ENCODE peak calls at places on chromosome 20, in six cellular contexts. I is neural crest cell; W is mucosa of gallbladder; Y is B cell; C is stimulated activated CD8-positive, alpha-beta memory T cell treated with anti-CD3 and anti-CD28 coated beads, Interleukin-15, amount 100 ng/mL, for 4 hours; N is RKO. B is an unnamed sample.

GRCh38 chr20:54148947-54149764 is 24.6 kb downstream of the CYP24A1 start:
- DNase-seq in I (no peak), W (peak), Y (no peak), C (no peak), N (no peak), B (no peak)

GRCh38 chr20:36593347-36593746 is 12.2 kb upstream of the RAB5IF start:
- DNase-seq in I (no peak), W (no peak), Y (no peak), C (no peak), N (no peak), B (no peak)

GRCh38 chr20:52497731-52498130 is 306.2 kb upstream of the ZFP64 start:
- DNase-seq in I (no peak), W (no peak), Y (no peak), C (no peak), N (no peak), B (no peak)

GRCh38 chr20:46580613-46581012 is 30.2 kb upstream of the OCSTAMP start:
- DNase-seq in I (no peak), W (no peak), Y (no peak), C (no peak), N (peak), B (no peak)

GRCh38 chr20:64238851-64239387 is 16.6 kb upstream of the PCMTD2 start:
- DNase-seq in I (no peak), W (no peak), Y (peak), C (no peak), N (no peak), B (no peak)

GRCh38 chr20:16064991-16065707 is 508.1 kb downstream of the KIF16B start:
- DNase-seq in I (no peak), W (no peak), Y (no peak), C (no peak), N (no peak), B (no peak)

GRCh38 chr20:61762208-61762710 is 303.4 kb downstream of the TAF4 start:
- DNase-seq in I (no peak), W (no peak), Y (no peak), C (no peak), N (no peak), B (no peak)

GRCh38 chr20:63782051-63782471 is 42.5 kb downstream of the SLC2A4RG start:
- DNase-seq in I (no peak), W (no peak), Y (peak), C (peak), N (no peak), B (no peak)

GRCh38 chr20:51574248-51575033 is 31.9 kb upstream of the NFATC2 start:
- DNase-seq in I (no peak), W (no peak), Y (no peak), C (no peak), N (peak), B (no peak)

GRCh38 chr20:10961651-10962288 is 288.0 kb upstream of the JAG1 start:
- DNase-seq in I (no peak), W (no peak), Y (no peak), C (no peak), N (no peak), B (no peak)

GRCh38 chr20:62741191-62741676 is 32.6 kb downstream of the NTSR1 start:
- DNase-seq in I (no peak), W (no peak), Y (no peak), C (no peak), N (no peak), B (no peak)